ENCODE peak calls at places on chromosomes 7 and 10, in seven cellular contexts. One of them, this sample, is unnamed.

GRCh38 chr7:6254891-6255290 is 17.5 kb downstream of the CYTH3 start:
- DNase-seq in GM23248: peak; percentile 40
- DNase-seq in AG08395: no peak
- DNase-seq in ecto neural progenitor cell: no peak
- DNase-seq in endothelial cell: no peak
- DNase-seq in heart left ventricle: no peak
- DNase-seq in GM12864: no peak
- DNase-seq in this sample: no peak

GRCh38 chr10:23375366-23375765 is 30.8 kb upstream of the C10orf67 start:
- DNase-seq in AG08395: no peak
- DNase-seq in endothelial cell: no peak
- DNase-seq in ecto neural progenitor cell: no peak
- DNase-seq in GM23248: no peak
- DNase-seq in GM12864: no peak
- DNase-seq in heart left ventricle: no peak
- DNase-seq in this sample: no peak

GRCh38 chr10:31030216-31030615 is 1.4 kb downstream of the ZNF438 start:
- DNase-seq in ecto neural progenitor cell: no peak
- DNase-seq in AG08395: no peak
- DNase-seq in GM12864: no peak
- DNase-seq in endothelial cell: no peak
- DNase-seq in heart left ventricle: no peak
- DNase-seq in GM23248: peak; percentile 47
- DNase-seq in this sample: no peak

GRCh38 chr10:124719213-124719851 is 24.8 kb downstream of the FAM53B start:
- DNase-seq in AG08395: peak; percentile 85
- DNase-seq in GM12864: peak; percentile 90
- DNase-seq in ecto neural progenitor cell: no peak
- DNase-seq in endothelial cell: peak; percentile 43
- DNase-seq in heart left ventricle: peak; percentile 81
- DNase-seq in GM23248: peak; percentile 56
- DNase-seq in this sample: no peak

GRCh38 chr10:12221323-12222298 is 25.6 kb downstream of the CDC123 start:
- DNase-seq in GM23248: peak; percentile 30
- DNase-seq in endothelial cell: no peak
- DNase-seq in ecto neural progenitor cell: no peak
- DNase-seq in heart left ventricle: no peak
- DNase-seq in GM12864: no peak
- DNase-seq in AG08395: no peak
- DNase-seq in this sample: no peak

GRCh38 chr10:30781571-30782542 is 152.3 kb upstream of the LYZL2 start:
- DNase-seq in GM12864: no peak
- DNase-seq in GM23248: no peak
- DNase-seq in ecto neural progenitor cell: no peak
- DNase-seq in endothelial cell: no peak
- DNase-seq in AG08395: no peak
- DNase-seq in heart left ventricle: no peak
- DNase-seq in this sample: no peak

GRCh38 chr7:2151801-2152612 is 80.7 kb downstream of the MAD1L1 start:
- DNase-seq in AG08395: no peak
- DNase-seq in GM23248: no peak
- DNase-seq in heart left ventricle: no peak
- DNase-seq in ecto neural progenitor cell: no peak
- DNase-seq in endothelial cell: no peak
- DNase-seq in GM12864: no peak
- DNase-seq in this sample: no peak

GRCh38 chr10:5890519-5890878 is 456 bp downstream of the FBH1 start:
- DNase-seq in GM23248: peak; percentile 67
- DNase-seq in endothelial cell: peak; percentile 21
- DNase-seq in AG08395: no peak
- DNase-seq in heart left ventricle: peak; percentile 35
- DNase-seq in ecto neural progenitor cell: no peak
- DNase-seq in GM12864: no peak
- DNase-seq in this sample: no peak

GRCh38 chr10:123144697-123145541 is 3.0 kb upstream of the HMX2 start:
- DNase-seq in endothelial cell: no peak
- DNase-seq in heart left ventricle: no peak
- DNase-seq in AG08395: no peak
- DNase-seq in ecto neural progenitor cell: peak; percentile 52
- DNase-seq in GM12864: no peak
- DNase-seq in GM23248: peak; percentile 21
- DNase-seq in this sample: peak; percentile 29

GRCh38 chr7:50605059-50605458 is 39.9 kb upstream of the DDC start:
- DNase-seq in ecto neural progenitor cell: no peak
- DNase-seq in heart left ventricle: no peak
- DNase-seq in endothelial cell: no peak
- DNase-seq in GM12864: no peak
- DNase-seq in GM23248: no peak
- DNase-seq in AG08395: no peak
- DNase-seq in this sample: no peak